ENCODE peak calls at places on chromosome 18, in eight cellular contexts. E, Y, N, W, G, M, B and J are unnamed samples.

GRCh38 chr18:79988925-79989361 is 580 bp upstream of the TXNL4A start:
- DNase-seq in E (peak), Y (peak), N (no peak), W (no peak), G (no peak), M (peak), B (no peak), J (no peak)

GRCh38 chr18:23879966-23880565 is 134.5 kb upstream of the TTC39C start:
- DNase-seq in E (no peak), Y (no peak), N (no peak), W (no peak), G (no peak), M (no peak), B (no peak), J (peak)

GRCh38 chr18:50982086-50982801 is 14.4 kb downstream of the ELAC1 start:
- DNase-seq in E (no peak), Y (no peak), N (no peak), W (no peak), G (no peak), M (no peak), B (no peak), J (no peak)

GRCh38 chr18:59957957-59958356 is 58.2 kb downstream of the PMAIP1 start:
- DNase-seq in E (peak), Y (peak), N (no peak), W (peak), G (peak), M (peak), B (no peak), J (peak)

GRCh38 chr18:37222383-37223378 is 342.9 kb downstream of the CELF4 start:
- DNase-seq in E (no peak), Y (no peak), N (no peak), W (no peak), G (no peak), M (no peak), B (no peak), J (no peak)

GRCh38 chr18:40371673-40372072 is 1583.4 kb upstream of the PIK3C3 start:
- DNase-seq in E (no peak), Y (peak), N (no peak), W (peak), G (no peak), M (peak), B (peak), J (peak)

GRCh38 chr18:26931659-26932058 is 66.2 kb upstream of the AQP4 start:
- DNase-seq in E (no peak), Y (no peak), N (no peak), W (no peak), G (no peak), M (no peak), B (no peak), J (no peak)

GRCh38 chr18:37502601-37503000 is 63.0 kb downstream of the CELF4 start:
- DNase-seq in E (no peak), Y (no peak), N (no peak), W (no peak), G (no peak), M (no peak), B (no peak), J (no peak)

GRCh38 chr18:21115519-21116411 is 4.2 kb upstream of the ROCK1 start:
- DNase-seq in E (no peak), Y (peak), N (no peak), W (no peak), G (no peak), M (no peak), B (no peak), J (peak)

GRCh38 chr18:5918196-5918595 is 22.9 kb upstream of the TMEM200C start:
- DNase-seq in E (no peak), Y (no peak), N (no peak), W (no peak), G (no peak), M (no peak), B (no peak), J (no peak)

GRCh38 chr18:54931152-54931551 is 28.1 kb downstream of the CCDC68 start:
- DNase-seq in E (no peak), Y (no peak), N (no peak), W (no peak), G (no peak), M (no peak), B (no peak), J (no peak)